ENCODE peak calls at places on chromosomes 6 and 20, in four cellular contexts. O, I, V and R are unnamed samples.

GRCh38 chr20:40010483-40010882 is 678.6 kb downstream of the MAFB start:
- DNase-seq in O (no peak), I (no peak), V (no peak), R (no peak)

GRCh38 chr20:35145141-35145564 is 2.0 kb downstream of the EDEM2 start:
- DNase-seq in O (peak), I (no peak), V (no peak), R (peak)

GRCh38 chr6:32625137-32625536 is 12.1 kb upstream of the HLA-DQA1 start:
- DNase-seq in O (no peak), I (no peak), V (no peak), R (no peak)

GRCh38 chr6:84052204-84052882 is 18.8 kb downstream of the MRAP2 start:
- DNase-seq in O (peak), I (peak), V (peak), R (peak)

GRCh38 chr6:97053643-97054411 is 129.3 kb downstream of the KLHL32 start:
- DNase-seq in O (peak), I (no peak), V (no peak), R (no peak)

GRCh38 chr6:4928426-4928825 is 75.4 kb downstream of the RPP40 start:
- DNase-seq in O (peak), I (no peak), V (no peak), R (no peak)

GRCh38 chr20:50918403-50918802 is 12.8 kb downstream of the ADNP start:
- DNase-seq in O (peak), I (no peak), V (no peak), R (no peak)

GRCh38 chr20:25270829-25271251 is 23.0 kb downstream of the PYGB start:
- DNase-seq in O (no peak), I (peak), V (peak), R (no peak)

GRCh38 chr6:107843400-107843799 is 19.3 kb upstream of the SCML4 start:
- DNase-seq in O (no peak), I (peak), V (no peak), R (no peak)

GRCh38 chr20:23086056-23086551 is at the start of gene CD93:
- DNase-seq in O (peak), I (no peak), V (no peak), R (no peak)

GRCh38 chr20:47050996-47051395 is 156.4 kb downstream of the EYA2 start:
- DNase-seq in O (no peak), I (no peak), V (no peak), R (no peak)

GRCh38 chr6:11595903-11596302 is 58.4 kb downstream of the TMEM170B start:
- DNase-seq in O (peak), I (no peak), V (no peak), R (peak)

GRCh38 chr20:25376236-25376635 is 14.4 kb downstream of the ABHD12 start:
- DNase-seq in O (no peak), I (no peak), V (no peak), R (no peak)

GRCh38 chr20:62920039-62920645 is 6.2 kb downstream of the DIDO1 start:
- DNase-seq in O (no peak), I (no peak), V (no peak), R (no peak)
- H3K4me2 ChIP-seq in O (no peak), I (peak), V (peak), R (no peak)

DNA sequence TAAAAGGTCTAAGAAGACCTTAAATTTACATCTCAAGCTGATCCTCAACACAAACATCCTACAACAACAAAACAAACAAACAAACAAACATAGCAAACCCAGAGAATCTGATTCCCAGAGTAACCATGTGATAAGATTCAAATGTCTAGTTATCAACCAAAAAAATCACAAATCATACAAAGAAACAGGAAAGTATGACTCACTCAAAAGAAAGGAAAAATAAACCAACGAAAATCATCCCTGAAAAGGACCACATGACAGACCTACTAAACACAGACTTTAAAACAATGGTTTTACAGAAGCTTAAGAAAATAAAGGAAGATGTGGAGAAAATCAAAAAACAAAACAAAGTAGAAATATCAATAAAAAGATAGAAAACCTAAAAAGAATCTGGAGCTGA is 18.1 kb downstream of the VNN1 start:
- DNase-seq in O (no peak), I (no peak), V (no peak), R (no peak)
- H4K5ac ChIP-seq in O (no peak), I (no peak), V (no peak), R (no peak)

GRCh38 chr6:42901538-42901957 is 14.3 kb upstream of the PTCRA start:
- DNase-seq in O (peak), I (peak), V (peak), R (peak)
- H3K4me2 ChIP-seq in O (peak), I (no peak), V (no peak), R (no peak)

GRCh38 chr20:5495026-5495425 is 178.3 kb upstream of the PROKR2 start:
- DNase-seq in O (no peak), I (no peak), V (no peak), R (no peak)
- H4K5ac ChIP-seq in O (no peak), I (no peak), V (no peak), R (no peak)

DNA sequence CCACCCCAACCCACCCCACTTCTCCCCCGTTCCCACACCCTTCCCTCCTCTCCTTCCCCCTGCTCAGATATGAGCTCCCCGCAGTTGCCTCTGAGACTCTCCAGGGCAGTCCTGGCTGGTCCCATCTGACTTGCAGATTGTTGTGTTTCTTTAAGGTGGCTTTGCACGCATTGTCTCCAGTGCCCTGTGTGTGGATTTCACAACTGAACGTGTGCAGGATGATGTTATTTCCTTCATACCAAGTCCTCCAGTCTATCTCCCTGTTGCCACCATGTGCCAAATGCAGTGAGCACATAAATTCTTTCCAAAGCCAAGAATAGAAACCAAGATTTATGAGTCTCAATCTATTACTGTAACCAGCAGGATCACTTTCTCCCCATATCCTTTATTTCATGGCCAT is 79.1 kb downstream of the TMEM242 start:
- DNase-seq in O (peak), I (no peak), V (no peak), R (no peak)
- H3K4me2 ChIP-seq in O (no peak), I (no peak), V (no peak), R (no peak)

GRCh38 chr6:20672038-20672437 is 137.8 kb downstream of the CDKAL1 start:
- DNase-seq in O (no peak), I (no peak), V (no peak), R (no peak)
- H4K5ac ChIP-seq in O (no peak), I (no peak), V (no peak), R (no peak)

GRCh38 chr6:42251911-42252637 is 34.4 kb upstream of the MRPS10 start:
- DNase-seq in O (no peak), I (no peak), V (no peak), R (no peak)
- H3K4me2 ChIP-seq in O (no peak), I (no peak), V (no peak), R (no peak)

GRCh38 chr20:436476-436875 is 25.9 kb downstream of the TBC1D20 start:
- DNase-seq in O (no peak), I (no peak), V (no peak), R (no peak)
- H4K5ac ChIP-seq in O (no peak), I (no peak), V (no peak), R (no peak)

GRCh38 chr20:41009960-41010359 is 18.7 kb upstream of the TOP1 start:
- DNase-seq in O (peak), I (no peak), V (no peak), R (no peak)

GRCh38 chr20:41011551-41012067 is 17.0 kb upstream of the TOP1 start:
- DNase-seq in O (no peak), I (no peak), V (no peak), R (no peak)

GRCh38 chr20:41018153-41018552 is 10.5 kb upstream of the TOP1 start:
- DNase-seq in O (peak), I (no peak), V (no peak), R (no peak)

GRCh38 chr20:41017448-41018042 is 11.1 kb upstream of the TOP1 start:
- DNase-seq in O (no peak), I (no peak), V (no peak), R (peak)

GRCh38 chr20:41014557-41015088 is 14.0 kb upstream of the TOP1 start:
- DNase-seq in O (peak), I (no peak), V (no peak), R (no peak)
- H3K4me2 ChIP-seq in O (no peak), I (no peak), V (no peak), R (no peak)